ENCODE peak calls at places on chromosomes 12 and 14, in nine cellular contexts. C is left cardiac atrium, P is DMS153, E is NCI-H2081, Z is HT1080, R is HT-29, D is T-helper 1 cell, N is activated T-cell treated with anti-CD3 and anti-CD28 coated beads for 1 hour, S is progenitor cell of endocrine pancreas. U is an unnamed sample.

GRCh38 chr12:51323317-51323960 is 535 bp downstream of the BIN2 start:
- DNase-seq in C (no peak), P (no peak), E (no peak), Z (no peak), R (no peak), D (peak; percentile 14), N (peak; percentile 35), S (no peak), U (no peak)

GRCh38 chr12:66247741-66248140 is 54.6 kb upstream of the HELB start:
- DNase-seq in C (no peak), P (no peak), E (no peak), Z (no peak), R (no peak), D (no peak), N (no peak), S (no peak), U (no peak)

GRCh38 chr12:15679146-15679545 is 110.0 kb downstream of the EPS8 start:
- DNase-seq in C (no peak), P (no peak), E (no peak), Z (no peak), R (no peak), D (no peak), N (no peak), S (no peak), U (no peak)

GRCh38 chr14:55271572-55272414 is 572 bp downstream of the FBXO34 start:
- DNase-seq in C (peak; percentile 77), P (peak; percentile 66), E (peak; percentile 64), Z (peak; percentile 61), R (peak; percentile 69), D (peak; percentile 37), N (peak; percentile 5), S (peak; percentile 47), U (peak; percentile 52)

GRCh38 chr14:77339407-77339806 is 18.6 kb downstream of the GSTZ1 start:
- DNase-seq in C (no peak), P (no peak), E (no peak), Z (no peak), R (no peak), D (no peak), N (no peak), S (no peak), U (no peak)

GRCh38 chr12:127479256-127479655 is 787.7 kb upstream of the TMEM132C start:
- DNase-seq in C (no peak), P (no peak), E (no peak), Z (peak; percentile 25), R (no peak), D (no peak), N (no peak), S (no peak), U (no peak)

GRCh38 chr12:15163577-15163976 is 57.6 kb downstream of the RERG start:
- DNase-seq in C (no peak), P (no peak), E (no peak), Z (peak; percentile 18), R (peak; percentile 29), D (no peak), N (no peak), S (no peak), U (no peak)

GRCh38 chr12:48380596-48380995 is 29.9 kb upstream of the ZNF641 start:
- DNase-seq in C (no peak), P (no peak), E (no peak), Z (peak; percentile 56), R (no peak), D (no peak), N (no peak), S (no peak), U (no peak)

GRCh38 chr14:99735189-99736135 is 51.4 kb downstream of the CYP46A1 start:
- DNase-seq in C (peak; percentile 20), P (no peak), E (no peak), Z (no peak), R (no peak), D (no peak), N (no peak), S (no peak), U (no peak)

GRCh38 chr14:22973217-22974032 is 8.9 kb downstream of the AJUBA start:
- DNase-seq in C (no peak), P (peak; percentile 30), E (peak; percentile 45), Z (peak; percentile 69), R (peak; percentile 76), D (no peak), N (no peak), S (no peak), U (peak; percentile 49)

GRCh38 chr12:4272976-4273650 is 449 bp upstream of the CCND2 start:
- DNase-seq in C (no peak), P (no peak), E (no peak), Z (no peak), R (no peak), D (no peak), N (no peak), S (no peak), U (no peak)

GRCh38 chr12:115413626-115414025 is 729.7 kb upstream of the TBX3 start:
- DNase-seq in C (no peak), P (no peak), E (no peak), Z (no peak), R (no peak), D (no peak), N (no peak), S (no peak), U (no peak)

GRCh38 chr14:59265808-59266207 is 77.3 kb downstream of the DAAM1 start:
- DNase-seq in C (no peak), P (no peak), E (no peak), Z (peak; percentile 85), R (no peak), D (no peak), N (no peak), S (no peak), U (no peak)

GRCh38 chr12:113056631-113057488 is at the start of gene DTX1:
- DNase-seq in C (no peak), P (no peak), E (no peak), Z (no peak), R (no peak), D (no peak), N (peak; percentile 31), S (no peak), U (no peak)

GRCh38 chr12:64682572-64683277 is 72.4 kb downstream of the RASSF3 start:
- DNase-seq in C (peak; percentile 67), P (no peak), E (peak; percentile 87), Z (no peak), R (no peak), D (no peak), N (no peak), S (no peak), U (peak; percentile 33)

GRCh38 chr12:71415336-71416231 is 24.0 kb upstream of the LGR5 start:
- DNase-seq in C (no peak), P (peak; percentile 26), E (peak; percentile 74), Z (peak; percentile 51), R (peak; percentile 87), D (no peak), N (no peak), S (no peak), U (peak; percentile 47)

GRCh38 chr14:76456200-76456599 is 80.3 kb downstream of the ESRRB start:
- DNase-seq in C (no peak), P (peak; percentile 61), E (peak; percentile 9), Z (peak; percentile 31), R (peak; percentile 44), D (no peak), N (no peak), S (peak; percentile 39), U (peak; percentile 46)

U was measured in neuronal stem cell.